ENCODE peak calls at places on chromosome 7, in six cellular contexts. O is fibroblast of mammary gland; J is psoas muscle; Q is A549; M is fibroblast of lung; Y is CD4-positive, alpha-beta T cell. W is an unnamed sample.

GRCh38 chr7:2508327-2509231 is 11.0 kb upstream of the LFNG start:
- DNase-seq in O (peak), Y (peak), Q (no peak), M (no peak), J (peak), W (no peak)

GRCh38 chr7:142883571-142884284 is 1.8 kb downstream of the TRPV6 start:
- DNase-seq in M (no peak), J (no peak), Y (no peak), Q (no peak), O (no peak), W (no peak)

GRCh38 chr7:1200045-1200444 is 32.6 kb upstream of the UNCX start:
- DNase-seq in J (no peak), O (peak), Q (no peak), Y (no peak), M (peak), W (no peak)

GRCh38 chr7:69780377-69780776 is 182.1 kb downstream of the AUTS2 start:
- DNase-seq in J (no peak), Q (no peak), M (no peak), Y (no peak), O (peak), W (no peak)

GRCh38 chr7:19051767-19052375 is 65.6 kb downstream of the TWIST1 start:
- DNase-seq in Y (peak), M (peak), O (peak), Q (peak), J (no peak), W (peak)

GRCh38 chr7:11379641-11380040 is 406.0 kb downstream of the PHF14 start:
- DNase-seq in O (no peak), Y (no peak), J (no peak), Q (no peak), M (no peak), W (no peak)

GRCh38 chr7:129713544-129713943 is 102.0 kb downstream of the NRF1 start:
- DNase-seq in Q (no peak), J (no peak), Y (no peak), M (no peak), O (no peak), W (no peak)

GRCh38 chr7:111871283-111871682 is 309.0 kb upstream of the IMMP2L start:
- DNase-seq in M (no peak), Y (no peak), O (no peak), Q (no peak), J (no peak), W (no peak)

GRCh38 chr7:43568529-43568928 is 14.4 kb upstream of the STK17A start:
- DNase-seq in O (peak), J (no peak), Q (no peak), M (no peak), Y (no peak), W (no peak)

GRCh38 chr7:18013936-18014335 is 13.7 kb downstream of the PRPS1L1 start:
- DNase-seq in Y (no peak), M (no peak), O (peak), Q (no peak), J (no peak), W (no peak)

GRCh38 chr7:130296221-130296951 is 3.4 kb downstream of the CPA4 start:
- DNase-seq in Y (no peak), O (no peak), J (no peak), Q (no peak), M (no peak), W (no peak)

GRCh38 chr7:125833839-125834238 is 904.2 kb upstream of the POT1 start:
- DNase-seq in Q (no peak), M (no peak), Y (no peak), J (no peak), O (no peak), W (no peak)
- TF ChIP-seq CTCF in Q (no peak), M (no peak), Y (no peak), J (no peak), O (no peak), W (no peak)

DNA sequence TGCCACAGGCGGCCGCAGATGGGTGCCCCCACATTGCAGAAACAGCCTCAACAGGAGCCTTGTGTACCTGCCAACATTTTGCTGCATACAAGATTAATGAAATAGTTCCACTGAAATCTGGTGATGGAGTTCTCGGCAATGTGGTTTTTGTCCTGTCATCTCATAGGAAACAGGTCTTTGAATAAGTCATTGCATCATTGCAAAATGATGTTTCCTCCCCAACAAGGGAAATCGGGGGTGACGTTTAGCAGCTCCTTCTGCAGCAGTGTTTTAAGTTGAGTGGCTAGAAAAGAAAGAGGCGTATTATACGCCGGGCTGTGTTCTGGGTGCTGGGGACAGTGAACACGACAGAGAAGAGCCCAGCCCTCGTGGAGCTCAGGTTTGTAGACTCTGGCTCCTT is 177.0 kb downstream of the PRKAG2 start:
- DNase-seq in O (peak), M (no peak), Q (no peak), Y (no peak), J (no peak), W (no peak)
- TF ChIP-seq CTCF in O (no peak), M (no peak), Q (no peak), Y (no peak), J (no peak), W (no peak)

DNA sequence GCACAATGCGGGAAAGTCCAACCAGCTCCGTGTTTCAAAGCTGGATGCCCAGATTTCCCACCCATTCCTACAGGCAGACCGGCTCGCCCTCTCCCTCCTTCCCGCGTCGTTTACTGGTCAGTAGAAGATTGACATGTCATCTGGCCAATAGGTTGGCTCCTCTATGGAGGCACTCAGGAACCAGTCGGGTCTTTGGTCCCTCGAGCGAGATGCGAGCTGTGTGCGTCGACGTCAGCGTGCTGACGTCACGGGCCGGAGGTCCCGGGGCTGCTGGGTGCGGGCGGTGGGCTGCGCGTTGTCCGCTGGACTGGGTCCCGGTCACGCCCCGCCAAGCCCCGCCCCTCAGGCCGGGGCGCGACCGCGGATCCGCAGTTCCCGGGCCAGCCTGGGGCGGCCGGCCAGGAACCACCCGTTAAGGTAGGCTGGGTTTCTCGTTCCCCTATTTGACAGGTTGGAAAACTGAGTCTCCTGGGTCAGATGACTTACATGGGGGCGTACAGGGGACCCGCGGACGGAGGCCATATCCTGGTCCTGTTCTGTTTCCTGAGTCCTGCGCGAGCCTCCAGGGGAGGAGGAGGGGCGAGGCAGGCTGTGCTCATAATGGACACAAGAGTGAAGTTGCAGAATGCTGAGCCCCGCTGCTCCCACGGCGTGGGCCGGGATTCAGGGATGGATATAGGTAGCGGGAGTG is at the start of gene STARD3NL:
- DNase-seq in O (peak), M (peak), Q (peak), Y (peak), J (peak), W (peak)
- TF ChIP-seq CTCF in O (no peak), M (no peak), Q (no peak), Y (no peak), J (no peak), W (no peak)

GRCh38 chr7:92205987-92206386 is 27.0 kb upstream of the LRRD1 start:
- DNase-seq in J (no peak), Q (no peak), O (no peak), Y (no peak), M (no peak), W (no peak)
- TF ChIP-seq CTCF in J (no peak), Q (no peak), O (no peak), Y (no peak), M (no peak), W (no peak)

GRCh38 chr7:20588678-20589077 is 26.8 kb upstream of the ABCB5 start:
- DNase-seq in J (no peak), Q (no peak), M (no peak), Y (no peak), O (no peak), W (no peak)
- TF ChIP-seq CTCF in J (no peak), Q (no peak), M (no peak), Y (no peak), O (no peak), W (no peak)

GRCh38 chr7:73582664-73583202 is 4.4 kb upstream of the TBL2 start:
- DNase-seq in J (no peak), M (no peak), O (no peak), Q (no peak), Y (no peak), W (no peak)

GRCh38 chr7:73573791-73574190 is 4.6 kb downstream of the TBL2 start:
- DNase-seq in Q (no peak), M (no peak), O (no peak), Y (no peak), J (no peak), W (no peak)

GRCh38 chr7:73573276-73573675 is 5.1 kb downstream of the TBL2 start:
- DNase-seq in J (no peak), O (no peak), Y (no peak), M (no peak), Q (no peak), W (no peak)

GRCh38 chr7:73577627-73578341 is 595 bp downstream of the TBL2 start:
- DNase-seq in M (no peak), O (no peak), Q (no peak), Y (no peak), J (no peak), W (no peak)

GRCh38 chr7:73578342-73579124 is at the start of gene TBL2:
- DNase-seq in Y (peak), O (peak), M (peak), J (peak), Q (peak), W (peak)
- TF ChIP-seq CTCF in Y (no peak), O (peak), M (peak), J (peak), Q (no peak), W (no peak)

GRCh38 chr7:150334108-150334507 is 7.3 kb downstream of the RARRES2 start:
- DNase-seq in J (no peak), Y (no peak), Q (no peak), O (no peak), M (no peak), W (no peak)
- TF ChIP-seq CTCF in J (no peak), Y (no peak), Q (no peak), O (no peak), M (no peak), W (no peak)

W was measured in glutamatergic neuron.